ENCODE peak calls at places on chromosome 1, in nine cellular contexts. B, Q, S, N, R, Z, Y, X and D are unnamed samples.

GRCh38 chr1:179080866-179081695 is 789 bp upstream of the TOR3A start:
- DNase-seq in N (no peak), S (no peak), Y (no peak), R (no peak), Q (no peak), X (peak; percentile 44), B (peak; percentile 62), Z (peak; percentile 9), D (no peak)

GRCh38 chr1:232764458-232765231 is 40.6 kb upstream of the MAP10 start:
- DNase-seq in Y (no peak), R (no peak), Q (no peak), N (no peak), B (no peak), S (no peak), X (no peak), Z (peak; percentile 86), D (no peak)

GRCh38 chr1:111436726-111437125 is 9.2 kb upstream of the OVGP1 start:
- DNase-seq in Q (no peak), S (no peak), B (no peak), R (no peak), Y (no peak), X (no peak), N (peak; percentile 51), Z (no peak), D (no peak)

GRCh38 chr1:15988856-15989736 is 13.2 kb upstream of the ZBTB17 start:
- DNase-seq in B (no peak), S (no peak), Z (no peak), X (no peak), Y (no peak), Q (no peak), N (no peak), R (no peak), D (no peak)

GRCh38 chr1:45205000-45205909 is 1.1 kb downstream of the ZSWIM5 start:
- DNase-seq in R (no peak), X (no peak), N (peak; percentile 59), B (no peak), Q (no peak), Z (peak; percentile 85), S (no peak), Y (no peak), D (no peak)

GRCh38 chr1:1331068-1331965 is at the start of gene TAS1R3:
- DNase-seq in Y (no peak), S (no peak), Q (no peak), R (no peak), N (no peak), Z (no peak), B (no peak), X (no peak), D (no peak)

GRCh38 chr1:78603206-78603605 is 17.0 kb upstream of the IFI44L start:
- DNase-seq in R (no peak), S (no peak), N (peak; percentile 47), Y (no peak), Q (no peak), X (no peak), Z (no peak), B (no peak), D (no peak)

GRCh38 chr1:160208179-160209040 is 3.2 kb downstream of the PEA15 start:
- DNase-seq in R (no peak), N (no peak), Q (no peak), Y (no peak), Z (no peak), X (no peak), S (no peak), B (no peak), D (no peak)

GRCh38 chr1:31707711-31708110 is 3.9 kb upstream of the COL16A1 start:
- DNase-seq in Y (peak; percentile 68), R (no peak), Q (no peak), Z (no peak), B (no peak), S (no peak), N (peak; percentile 89), X (no peak), D (no peak)

GRCh38 chr1:212260557-212261342 is 24.5 kb upstream of the PPP2R5A start:
- DNase-seq in N (peak; percentile 45), Q (no peak), Z (no peak), R (no peak), X (no peak), B (no peak), Y (no peak), S (peak; percentile 38), D (no peak)

GRCh38 chr1:15704526-15705183 is 20.5 kb downstream of the PLEKHM2 start:
- DNase-seq in Z (no peak), Y (no peak), B (no peak), S (no peak), R (no peak), Q (no peak), X (no peak), N (no peak), D (no peak)

GRCh38 chr1:50605186-50605875 is 182.1 kb upstream of the DMRTA2 start:
- DNase-seq in S (no peak), Z (peak; percentile 13), X (no peak), B (no peak), N (peak; percentile 66), Q (no peak), R (no peak), Y (no peak), D (peak; percentile 73)

GRCh38 chr1:156491151-156491949 is 9.2 kb downstream of the MEF2D start:
- DNase-seq in N (no peak), Y (no peak), Q (no peak), B (no peak), S (no peak), Z (no peak), X (no peak), R (no peak), D (no peak)

GRCh38 chr1:192516776-192517297 is 58.7 kb upstream of the RGS1 start:
- DNase-seq in Q (no peak), N (peak; percentile 67), Z (peak; percentile 46), S (no peak), X (peak; percentile 60), R (no peak), B (peak; percentile 76), Y (peak; percentile 67), D (no peak)